ENCODE peak calls at places on chromosomes 5 and 9, in nine cellular contexts. E is right cardiac atrium; T is neuronal stem cell; K is ovary; G is breast epithelium; S is CD4-positive, alpha-beta memory T cell; I is fibroblast of lung; X is right lobe of liver; W is adrenal gland. R is an unnamed sample.
A peak's percentile ranks its signal among the peaks of the same experiment; 100 is the strongest.

GRCh38 chr9:34653610-34654072 is 1.7 kb downstream of the IL11RA start:
- DNase-seq in S (no peak), X (no peak), I (no peak), G (no peak), K (peak; percentile 78), T (no peak), W (no peak), E (no peak), R (no peak)

GRCh38 chr5:71483355-71483754 is 27.9 kb downstream of the BDP1 start:
- DNase-seq in K (no peak), T (no peak), E (no peak), I (peak; percentile 91), X (no peak), S (no peak), W (no peak), G (no peak), R (no peak)

GRCh38 chr5:32507738-32508434 is 63.3 kb upstream of the ZFR start:
- DNase-seq in K (no peak), I (peak; percentile 95), E (no peak), X (no peak), T (no peak), G (no peak), S (no peak), W (no peak), R (no peak)

GRCh38 chr9:19160085-19160484 is 32.8 kb upstream of the PLIN2 start:
- DNase-seq in T (no peak), I (no peak), K (no peak), G (no peak), W (no peak), E (no peak), X (no peak), S (no peak), R (no peak)

GRCh38 chr5:98504488-98504887 is 269.0 kb upstream of the RGMB start:
- DNase-seq in I (no peak), T (no peak), K (no peak), G (no peak), S (no peak), W (no peak), X (no peak), E (no peak), R (no peak)

GRCh38 chr5:59174248-59174844 is 591.5 kb downstream of the RAB3C start:
- DNase-seq in T (peak; percentile 23), G (no peak), X (no peak), E (no peak), W (peak; percentile 42), S (peak; percentile 57), K (no peak), I (peak; percentile 69), R (no peak)

GRCh38 chr9:78775211-78775610 is 478.3 kb downstream of the PSAT1 start:
- DNase-seq in X (no peak), G (no peak), T (no peak), I (no peak), K (no peak), S (no peak), E (no peak), W (no peak), R (no peak)

GRCh38 chr5:128036961-128037360 is 46.6 kb upstream of the SLC12A2 start:
- DNase-seq in G (no peak), W (no peak), K (no peak), X (no peak), I (peak; percentile 30), S (no peak), E (no peak), T (no peak), R (no peak)

GRCh38 chr5:37667846-37668245 is 172.0 kb downstream of the GDNF start:
- DNase-seq in G (no peak), E (no peak), I (no peak), T (no peak), W (no peak), K (no peak), S (no peak), X (no peak), R (no peak)

GRCh38 chr5:38666668-38667498 is 110.4 kb upstream of the LIFR start:
- DNase-seq in X (peak; percentile 46), K (peak; percentile 34), T (no peak), G (no peak), E (peak; percentile 36), S (no peak), W (peak; percentile 32), I (peak; percentile 52), R (no peak)

DNA sequence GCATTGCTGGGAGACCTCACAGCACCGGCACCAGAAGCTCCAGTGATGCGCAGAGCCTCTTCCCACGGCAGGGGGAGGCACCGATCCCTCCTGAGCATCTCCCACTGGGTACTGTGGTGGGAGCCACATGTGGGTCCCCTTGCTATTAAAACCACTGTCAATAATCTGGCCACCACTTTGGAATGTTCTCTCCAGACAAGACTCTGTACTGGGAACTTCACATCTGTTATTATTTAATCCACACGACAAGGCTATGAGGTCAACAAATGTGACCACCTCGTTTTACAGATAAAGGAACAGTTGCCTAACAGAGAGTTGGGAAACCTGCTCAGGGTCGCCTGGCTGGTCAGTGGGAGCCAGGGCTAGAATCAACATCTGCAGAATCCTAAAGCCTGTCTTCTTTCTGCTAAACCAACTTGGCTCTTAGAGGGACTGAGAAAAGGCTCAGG is 72.7 kb downstream of the EPB41L4B start:
- DNase-seq in I (peak; percentile 25), S (no peak), E (no peak), T (no peak), K (no peak), X (peak; percentile 85), W (peak; percentile 73), G (no peak), R (no peak)
- H3K27ac ChIP-seq in I (no peak overlapping the region), S (no peak overlapping the region), E (no peak overlapping the region), T (no peak overlapping the region), K (peak overlapping the region; percentile 43), X (peak overlapping the region; percentile 98), W (no peak overlapping the region), G (no peak overlapping the region), R (no peak overlapping the region)

GRCh38 chr9:93416530-93417235 is 34.8 kb upstream of the FAM120A start:
- DNase-seq in I (no peak), K (no peak), T (no peak), G (no peak), W (no peak), S (no peak), E (no peak), X (no peak), R (no peak)

GRCh38 chr9:93417538-93417937 is 33.9 kb upstream of the FAM120A start:
- DNase-seq in I (no peak), E (no peak), W (no peak), G (no peak), K (no peak), S (no peak), T (no peak), X (no peak), R (no peak)

GRCh38 chr9:93415176-93415690 is 36.3 kb upstream of the FAM120A start:
- DNase-seq in S (no peak), W (no peak), T (no peak), I (peak; percentile 12), G (no peak), X (no peak), K (no peak), E (no peak), R (no peak)

GRCh38 chr9:93422987-93423386 is 28.5 kb upstream of the FAM120A start:
- DNase-seq in T (no peak), W (no peak), S (no peak), G (no peak), I (no peak), K (no peak), X (no peak), E (no peak), R (no peak)

GRCh38 chr9:93419023-93419422 is 32.5 kb upstream of the FAM120A start:
- DNase-seq in G (no peak), K (no peak), T (no peak), S (no peak), X (no peak), W (no peak), I (no peak), E (no peak), R (no peak)
- H3K4me3 ChIP-seq in G (no peak overlapping the region), K (no peak overlapping the region), T (no peak overlapping the region), S (no peak overlapping the region), X (no peak overlapping the region), W (no peak overlapping the region), I (no peak overlapping the region), E (no peak overlapping the region), R (no peak overlapping the region)

DNA sequence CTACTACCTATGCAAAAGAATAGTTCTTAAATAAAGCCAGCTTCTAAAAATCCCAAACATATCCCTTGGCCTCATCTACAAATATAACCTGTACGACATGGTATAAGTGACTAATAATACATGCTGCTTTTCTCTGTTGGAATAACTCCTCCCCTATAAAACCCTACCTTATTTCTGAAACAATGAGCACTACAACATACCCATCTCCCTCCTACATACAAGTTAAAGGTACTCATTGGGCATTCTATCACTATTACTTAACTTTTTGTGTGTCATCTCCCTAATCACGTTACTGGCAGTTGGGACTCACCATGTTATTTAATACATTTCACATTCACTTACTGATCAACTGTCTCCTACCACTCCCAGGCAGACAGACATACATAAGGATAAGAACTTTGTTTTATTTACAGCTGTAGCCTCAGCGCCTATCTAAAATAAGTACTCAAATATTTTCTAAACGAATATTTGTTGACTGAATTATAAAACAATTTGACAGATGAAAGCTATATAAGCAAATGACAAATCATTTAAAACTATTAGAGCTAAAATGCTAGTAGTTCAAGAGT is 4.1 kb downstream of the CLK4 start:
- DNase-seq in K (no peak), W (no peak), X (no peak), S (no peak), E (no peak), I (no peak), T (no peak), G (no peak), R (no peak)
- H3K4me1 ChIP-seq in K (peaks cover 9% of the 10 kb centered on the region), W (peaks cover 41% of the 10 kb centered on the region), X (peaks cover 21% of the 10 kb centered on the region), S (peaks cover 71% of the 10 kb centered on the region), E (peaks cover 5% of the 10 kb centered on the region), I (no peaks in the 10 kb centered on the region), T (peaks cover 7% of the 10 kb centered on the region), G (peaks cover 5% of the 10 kb centered on the region), R (no peaks in the 10 kb centered on the region)

GRCh38 chr5:52867809-52868208 is 80.1 kb downstream of the ITGA1 start:
- DNase-seq in E (no peak), W (no peak), T (no peak), X (no peak), G (no peak), K (no peak), I (peak; percentile 56), S (no peak), R (no peak)

GRCh38 chr5:52861368-52861767 is 73.7 kb downstream of the ITGA1 start:
- DNase-seq in X (no peak), W (no peak), E (no peak), I (no peak), K (no peak), T (no peak), S (no peak), G (no peak), R (no peak)

GRCh38 chr5:52863715-52864114 is 76.0 kb downstream of the ITGA1 start:
- DNase-seq in T (no peak), W (no peak), X (no peak), K (no peak), E (no peak), I (no peak), S (no peak), G (no peak), R (no peak)

GRCh38 chr5:52864884-52865283 is 77.2 kb downstream of the ITGA1 start:
- DNase-seq in G (no peak), X (no peak), K (no peak), E (no peak), W (no peak), I (peak; percentile 37), S (no peak), T (no peak), R (no peak)

DNA sequence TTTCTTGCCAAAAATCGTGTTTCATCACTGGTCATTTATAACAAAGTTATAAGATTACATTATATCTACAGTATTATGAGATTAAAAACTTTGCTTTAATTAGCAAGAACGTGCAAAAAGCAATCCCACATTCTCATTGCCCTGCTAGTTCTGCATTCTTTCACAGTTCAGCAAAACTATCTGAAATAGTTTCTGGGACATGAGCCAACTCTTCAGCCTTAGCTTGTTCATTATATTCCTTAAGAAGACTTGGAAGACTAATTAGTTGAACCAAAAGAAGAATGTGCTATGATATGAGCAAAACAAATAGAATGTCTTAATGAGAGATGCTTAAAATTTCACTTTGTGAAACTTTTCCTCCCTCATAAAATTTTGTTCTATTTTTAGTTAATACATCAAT is 76.7 kb downstream of the ITGA1 start:
- DNase-seq in G (no peak), I (peak; percentile 88), S (no peak), E (no peak), W (no peak), K (no peak), T (no peak), X (no peak), R (no peak)
- H3K27ac ChIP-seq in G (no peak overlapping the region), I (no peak overlapping the region), S (no peak overlapping the region), E (no peak overlapping the region), W (peak overlapping the region; percentile 63), K (no peak overlapping the region), T (no peak overlapping the region), X (no peak overlapping the region), R (peak overlapping the region; percentile 80)

R was measured in ascending aorta.